ENCODE peak calls at places on chromosomes 6 and 20, in ten cellular contexts. One of them, this sample, is unnamed.

GRCh38 chr6:107423474-107423873 is 35.9 kb downstream of the PDSS2 start:
- DNase-seq in right cardiac atrium: no peak
- DNase-seq in OCI-LY7: no peak
- DNase-seq in stomach: no peak
- DNase-seq in caudate nucleus: no peak
- DNase-seq in heart right ventricle: no peak
- DNase-seq in psoas muscle: no peak
- DNase-seq in HL-60: no peak
- DNase-seq in upper lobe of right lung: no peak
- DNase-seq in neural progenitor cell: no peak
- DNase-seq in this sample: no peak

GRCh38 chr6:42123379-42124103 is 18.9 kb downstream of the C6orf132 start:
- DNase-seq in HL-60: no peak
- DNase-seq in right cardiac atrium: peak
- DNase-seq in caudate nucleus: no peak
- DNase-seq in upper lobe of right lung: no peak
- DNase-seq in stomach: no peak
- DNase-seq in psoas muscle: peak
- DNase-seq in heart right ventricle: no peak
- DNase-seq in OCI-LY7: no peak
- DNase-seq in neural progenitor cell: no peak
- DNase-seq in this sample: no peak

GRCh38 chr20:21808863-21809664 is 103.6 kb downstream of the PAX1 start:
- DNase-seq in psoas muscle: peak
- DNase-seq in heart right ventricle: peak
- DNase-seq in upper lobe of right lung: peak
- DNase-seq in caudate nucleus: no peak
- DNase-seq in stomach: peak
- DNase-seq in OCI-LY7: peak
- DNase-seq in right cardiac atrium: peak
- DNase-seq in neural progenitor cell: peak
- DNase-seq in HL-60: peak
- DNase-seq in this sample: no peak

GRCh38 chr6:79543411-79543810 is 6.2 kb upstream of the LCA5 start:
- DNase-seq in heart right ventricle: no peak
- DNase-seq in stomach: no peak
- DNase-seq in upper lobe of right lung: no peak
- DNase-seq in HL-60: no peak
- DNase-seq in caudate nucleus: no peak
- DNase-seq in neural progenitor cell: no peak
- DNase-seq in psoas muscle: no peak
- DNase-seq in right cardiac atrium: no peak
- DNase-seq in OCI-LY7: no peak
- DNase-seq in this sample: no peak

GRCh38 chr6:13511913-13512717 is 24.7 kb upstream of the GFOD1 start:
- DNase-seq in stomach: no peak
- DNase-seq in neural progenitor cell: no peak
- DNase-seq in right cardiac atrium: peak
- DNase-seq in upper lobe of right lung: no peak
- DNase-seq in HL-60: no peak
- DNase-seq in psoas muscle: no peak
- DNase-seq in caudate nucleus: no peak
- DNase-seq in heart right ventricle: peak
- DNase-seq in OCI-LY7: no peak
- DNase-seq in this sample: no peak

GRCh38 chr6:6694825-6695710 is 106.5 kb downstream of the LY86 start:
- DNase-seq in stomach: peak
- DNase-seq in HL-60: peak
- DNase-seq in upper lobe of right lung: peak
- DNase-seq in heart right ventricle: peak
- DNase-seq in neural progenitor cell: no peak
- DNase-seq in caudate nucleus: no peak
- DNase-seq in right cardiac atrium: peak
- DNase-seq in psoas muscle: no peak
- DNase-seq in OCI-LY7: no peak
- DNase-seq in this sample: no peak

GRCh38 chr6:13908955-13909381 is 15.8 kb upstream of the RNF182 start:
- DNase-seq in stomach: peak
- DNase-seq in upper lobe of right lung: no peak
- DNase-seq in psoas muscle: no peak
- DNase-seq in HL-60: peak
- DNase-seq in neural progenitor cell: peak
- DNase-seq in heart right ventricle: peak
- DNase-seq in caudate nucleus: no peak
- DNase-seq in OCI-LY7: no peak
- DNase-seq in right cardiac atrium: peak
- DNase-seq in this sample: no peak

GRCh38 chr6:163062790-163063189 is 335.0 kb downstream of the PACRG start:
- DNase-seq in HL-60: no peak
- DNase-seq in neural progenitor cell: no peak
- DNase-seq in right cardiac atrium: no peak
- DNase-seq in caudate nucleus: no peak
- DNase-seq in psoas muscle: no peak
- DNase-seq in heart right ventricle: no peak
- DNase-seq in upper lobe of right lung: no peak
- DNase-seq in OCI-LY7: no peak
- DNase-seq in stomach: no peak
- DNase-seq in this sample: no peak

GRCh38 chr6:168071620-168072019 is 7.4 kb downstream of the FRMD1 start:
- DNase-seq in stomach: peak
- DNase-seq in OCI-LY7: no peak
- DNase-seq in heart right ventricle: no peak
- DNase-seq in HL-60: no peak
- DNase-seq in upper lobe of right lung: no peak
- DNase-seq in psoas muscle: no peak
- DNase-seq in caudate nucleus: no peak
- DNase-seq in right cardiac atrium: no peak
- DNase-seq in neural progenitor cell: no peak
- DNase-seq in this sample: no peak

GRCh38 chr6:125188037-125188436 is 34.5 kb downstream of the TPD52L1 start:
- DNase-seq in upper lobe of right lung: no peak
- DNase-seq in neural progenitor cell: no peak
- DNase-seq in psoas muscle: no peak
- DNase-seq in stomach: no peak
- DNase-seq in heart right ventricle: no peak
- DNase-seq in right cardiac atrium: no peak
- DNase-seq in caudate nucleus: no peak
- DNase-seq in HL-60: no peak
- DNase-seq in OCI-LY7: no peak
- DNase-seq in this sample: no peak

GRCh38 chr20:24823989-24824693 is 124.9 kb upstream of the CST7 start:
- DNase-seq in psoas muscle: no peak
- DNase-seq in HL-60: no peak
- DNase-seq in neural progenitor cell: no peak
- DNase-seq in caudate nucleus: no peak
- DNase-seq in upper lobe of right lung: peak
- DNase-seq in stomach: no peak
- DNase-seq in OCI-LY7: no peak
- DNase-seq in heart right ventricle: no peak
- DNase-seq in right cardiac atrium: no peak
- DNase-seq in this sample: peak

GRCh38 chr6:1703923-1704322 is 94.2 kb downstream of the FOXC1 start:
- DNase-seq in upper lobe of right lung: no peak
- DNase-seq in HL-60: no peak
- DNase-seq in caudate nucleus: no peak
- DNase-seq in stomach: no peak
- DNase-seq in neural progenitor cell: no peak
- DNase-seq in right cardiac atrium: no peak
- DNase-seq in OCI-LY7: no peak
- DNase-seq in psoas muscle: no peak
- DNase-seq in heart right ventricle: no peak
- DNase-seq in this sample: no peak

GRCh38 chr6:105603779-105604592 is 201.1 kb upstream of the PREP start:
- DNase-seq in OCI-LY7: no peak
- DNase-seq in heart right ventricle: no peak
- DNase-seq in psoas muscle: peak
- DNase-seq in right cardiac atrium: no peak
- DNase-seq in caudate nucleus: no peak
- DNase-seq in neural progenitor cell: no peak
- DNase-seq in HL-60: no peak
- DNase-seq in stomach: no peak
- DNase-seq in upper lobe of right lung: no peak
- DNase-seq in this sample: no peak

GRCh38 chr6:44099192-44099591 is 28.1 kb downstream of the MRPL14 start:
- DNase-seq in OCI-LY7: no peak
- DNase-seq in neural progenitor cell: no peak
- DNase-seq in psoas muscle: no peak
- DNase-seq in HL-60: no peak
- DNase-seq in right cardiac atrium: no peak
- DNase-seq in stomach: no peak
- DNase-seq in heart right ventricle: no peak
- DNase-seq in caudate nucleus: no peak
- DNase-seq in upper lobe of right lung: no peak
- DNase-seq in this sample: no peak

GRCh38 chr6:102389994-102390393 is 996.5 kb downstream of the GRIK2 start:
- DNase-seq in upper lobe of right lung: peak
- DNase-seq in stomach: no peak
- DNase-seq in caudate nucleus: no peak
- DNase-seq in psoas muscle: peak
- DNase-seq in HL-60: no peak
- DNase-seq in neural progenitor cell: no peak
- DNase-seq in right cardiac atrium: peak
- DNase-seq in OCI-LY7: no peak
- DNase-seq in heart right ventricle: no peak
- DNase-seq in this sample: no peak
- H3K27ac ChIP-seq in upper lobe of right lung: no peak
- H3K27ac ChIP-seq in stomach: no peak
- H3K27ac ChIP-seq in caudate nucleus: no peak
- H3K27ac ChIP-seq in psoas muscle: no peak
- H3K27ac ChIP-seq in HL-60: no peak
- H3K27ac ChIP-seq in neural progenitor cell: no peak
- H3K27ac ChIP-seq in right cardiac atrium: no peak
- H3K27ac ChIP-seq in OCI-LY7: no peak
- H3K27ac ChIP-seq in heart right ventricle: no peak
- H3K27ac ChIP-seq in this sample: no peak

GRCh38 chr6:136173519-136174507 is 76.3 kb downstream of the MTFR2 start:
- DNase-seq in caudate nucleus: no peak
- DNase-seq in HL-60: no peak
- DNase-seq in upper lobe of right lung: no peak
- DNase-seq in stomach: no peak
- DNase-seq in right cardiac atrium: peak
- DNase-seq in heart right ventricle: peak
- DNase-seq in psoas muscle: no peak
- DNase-seq in OCI-LY7: no peak
- DNase-seq in neural progenitor cell: no peak
- DNase-seq in this sample: no peak
- H3K27ac ChIP-seq in caudate nucleus: no peak
- H3K27ac ChIP-seq in HL-60: no peak
- H3K27ac ChIP-seq in upper lobe of right lung: peak
- H3K27ac ChIP-seq in stomach: peak
- H3K27ac ChIP-seq in right cardiac atrium: peak
- H3K27ac ChIP-seq in heart right ventricle: peak
- H3K27ac ChIP-seq in psoas muscle: no peak
- H3K27ac ChIP-seq in OCI-LY7: no peak
- H3K27ac ChIP-seq in neural progenitor cell: no peak
- H3K27ac ChIP-seq in this sample: no peak

DNA sequence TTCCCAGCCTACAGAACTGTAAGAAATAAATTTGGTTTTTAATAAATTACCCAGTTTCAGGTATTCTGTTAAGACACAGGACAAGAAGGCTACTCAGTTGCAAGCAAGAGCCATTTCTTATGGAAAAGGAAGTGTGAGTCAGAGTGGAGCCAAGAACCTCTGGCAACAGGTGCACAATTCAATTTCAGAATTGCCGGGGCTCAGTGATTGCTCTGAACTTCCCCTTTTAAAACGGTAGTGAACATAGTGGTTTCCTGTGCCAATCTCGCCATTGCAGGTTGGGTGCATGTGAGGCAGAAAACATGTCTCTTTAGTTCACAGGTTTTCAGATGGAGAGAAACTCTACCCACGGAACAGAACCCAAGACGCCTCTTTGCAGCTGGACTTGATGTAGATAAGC is 16.4 kb downstream of the PIGT start:
- DNase-seq in OCI-LY7: peak
- DNase-seq in stomach: no peak
- DNase-seq in caudate nucleus: no peak
- DNase-seq in neural progenitor cell: no peak
- DNase-seq in heart right ventricle: no peak
- DNase-seq in right cardiac atrium: no peak
- DNase-seq in upper lobe of right lung: no peak
- DNase-seq in HL-60: peak
- DNase-seq in psoas muscle: no peak
- DNase-seq in this sample: no peak
- H3K27ac ChIP-seq in OCI-LY7: peak
- H3K27ac ChIP-seq in stomach: no peak
- H3K27ac ChIP-seq in caudate nucleus: peak
- H3K27ac ChIP-seq in neural progenitor cell: no peak
- H3K27ac ChIP-seq in heart right ventricle: no peak
- H3K27ac ChIP-seq in right cardiac atrium: no peak
- H3K27ac ChIP-seq in upper lobe of right lung: no peak
- H3K27ac ChIP-seq in HL-60: peak
- H3K27ac ChIP-seq in psoas muscle: no peak
- H3K27ac ChIP-seq in this sample: no peak

DNA sequence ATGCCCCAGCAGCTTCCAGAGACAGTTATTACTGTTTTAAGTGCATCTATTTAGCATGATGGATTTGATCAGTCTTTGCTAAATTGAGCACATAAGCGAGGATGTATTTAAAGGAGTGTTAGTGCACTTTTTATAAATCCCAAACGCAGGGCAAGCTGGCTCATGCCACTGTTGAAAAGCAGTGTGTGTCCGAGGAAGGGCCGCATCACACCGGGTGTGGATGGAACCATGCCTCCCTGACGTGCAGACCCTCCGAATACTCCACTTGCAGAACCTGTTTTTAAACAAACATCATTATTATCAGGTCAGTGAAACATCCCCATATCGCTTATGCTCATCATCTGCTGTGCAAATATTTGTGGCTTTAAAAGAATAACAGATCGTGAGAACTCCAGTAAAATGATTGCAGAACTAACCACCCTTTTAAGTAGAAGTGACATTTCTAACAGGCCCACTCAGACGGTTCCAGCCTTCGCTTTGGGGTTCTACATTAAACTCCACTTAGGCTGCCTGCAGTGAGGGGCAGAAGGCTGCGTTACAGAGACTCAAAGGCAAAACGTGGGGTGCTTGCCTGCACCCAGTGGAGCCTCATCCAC is 190.1 kb downstream of the CDH4 start:
- DNase-seq in neural progenitor cell: no peak
- DNase-seq in upper lobe of right lung: no peak
- DNase-seq in caudate nucleus: no peak
- DNase-seq in OCI-LY7: no peak
- DNase-seq in psoas muscle: no peak
- DNase-seq in HL-60: no peak
- DNase-seq in stomach: no peak
- DNase-seq in heart right ventricle: no peak
- DNase-seq in right cardiac atrium: no peak
- DNase-seq in this sample: no peak
- H3K27ac ChIP-seq in neural progenitor cell: no peak
- H3K27ac ChIP-seq in upper lobe of right lung: no peak
- H3K27ac ChIP-seq in caudate nucleus: no peak
- H3K27ac ChIP-seq in OCI-LY7: no peak
- H3K27ac ChIP-seq in psoas muscle: no peak
- H3K27ac ChIP-seq in HL-60: no peak
- H3K27ac ChIP-seq in stomach: no peak
- H3K27ac ChIP-seq in heart right ventricle: no peak
- H3K27ac ChIP-seq in right cardiac atrium: no peak
- H3K27ac ChIP-seq in this sample: no peak

GRCh38 chr6:82372656-82373055 is 9.0 kb downstream of the TPBG start:
- DNase-seq in upper lobe of right lung: no peak
- DNase-seq in psoas muscle: no peak
- DNase-seq in right cardiac atrium: no peak
- DNase-seq in OCI-LY7: no peak
- DNase-seq in neural progenitor cell: no peak
- DNase-seq in caudate nucleus: no peak
- DNase-seq in heart right ventricle: no peak
- DNase-seq in HL-60: no peak
- DNase-seq in stomach: no peak
- DNase-seq in this sample: no peak
- H3K27ac ChIP-seq in upper lobe of right lung: no peak
- H3K27ac ChIP-seq in psoas muscle: no peak
- H3K27ac ChIP-seq in right cardiac atrium: no peak
- H3K27ac ChIP-seq in OCI-LY7: no peak
- H3K27ac ChIP-seq in neural progenitor cell: no peak
- H3K27ac ChIP-seq in caudate nucleus: no peak
- H3K27ac ChIP-seq in heart right ventricle: no peak
- H3K27ac ChIP-seq in HL-60: no peak
- H3K27ac ChIP-seq in stomach: no peak
- H3K27ac ChIP-seq in this sample: no peak